ENCODE peak calls at places on chromosomes 11 and 22, in four cellular contexts. H is CD8-positive, alpha-beta T cell; X is GM06990; I is lower leg skin. N is an unnamed sample.

GRCh38 chr22:45240810-45241631 is at the start of gene KIAA0930:
- DNase-seq in H (peak), X (peak), I (peak), N (peak)

GRCh38 chr11:96388891-96389603 is 665 bp downstream of the CCDC82 start:
- DNase-seq in H (no peak), X (no peak), I (no peak), N (no peak)

GRCh38 chr11:85886089-85887056 is 31.2 kb downstream of the CCDC83 start:
- DNase-seq in H (no peak), X (no peak), I (no peak), N (no peak)

GRCh38 chr22:40714514-40714966 is 35.3 kb downstream of the MCHR1 start:
- DNase-seq in H (no peak), X (no peak), I (no peak), N (no peak)

GRCh38 chr11:131760191-131760951 is 390.0 kb downstream of the NTM start:
- DNase-seq in H (no peak), X (no peak), I (no peak), N (no peak)

GRCh38 chr11:68825603-68826002 is 16.1 kb downstream of the CPT1A start:
- DNase-seq in H (peak), X (no peak), I (no peak), N (no peak)

GRCh38 chr22:19559324-19559811 is 35.2 kb upstream of the CLDN5 start:
- DNase-seq in H (no peak), X (no peak), I (peak), N (no peak)

GRCh38 chr22:26893034-26893710 is 235.8 kb downstream of the MIAT start:
- DNase-seq in H (no peak), X (no peak), I (no peak), N (peak)

GRCh38 chr11:79439893-79440450 is 858 bp downstream of the TENM4 start:
- DNase-seq in H (no peak), X (peak), I (peak), N (no peak)

GRCh38 chr11:6611092-6612007 is 666 bp downstream of the TAF10 start:
- DNase-seq in H (peak), X (peak), I (peak), N (no peak)

GRCh38 chr11:3894128-3894731 is 38.8 kb downstream of the STIM1 start:
- DNase-seq in H (no peak), X (peak), I (no peak), N (no peak)

GRCh38 chr22:26642465-26643367 is 14.7 kb upstream of the MIAT start:
- DNase-seq in H (peak), X (peak), I (no peak), N (no peak)

GRCh38 chr11:131079036-131079435 is 162.8 kb upstream of the SNX19 start:
- DNase-seq in H (no peak), X (no peak), I (no peak), N (no peak)

GRCh38 chr11:1072116-1072820 is 2.4 kb upstream of the MUC2 start:
- DNase-seq in H (no peak), X (no peak), I (no peak), N (no peak)

GRCh38 chr11:2806351-2807058 is 79.1 kb downstream of the CDKN1C start:
- DNase-seq in H (no peak), X (no peak), I (peak), N (peak)

GRCh38 chr11:126440792-126441514 is 85.5 kb downstream of the ST3GAL4 start:
- DNase-seq in H (peak), X (peak), I (peak), N (peak)

GRCh38 chr11:130209128-130209932 is 49.7 kb downstream of the ST14 start:
- DNase-seq in H (no peak), X (no peak), I (peak), N (peak)

GRCh38 chr22:19596680-19597398 is 72.6 kb upstream of the CLDN5 start:
- DNase-seq in H (no peak), X (no peak), I (no peak), N (no peak)

GRCh38 chr11:129960216-129961214 is 42.1 kb downstream of the PRDM10 start:
- DNase-seq in H (no peak), X (peak), I (no peak), N (no peak)

GRCh38 chr11:64141081-64141783 is 24.7 kb downstream of the MACROD1 start:
- DNase-seq in H (no peak), X (no peak), I (no peak), N (no peak)

GRCh38 chr11:33471541-33471940 is 214.4 kb downstream of the HIPK3 start:
- DNase-seq in H (no peak), X (no peak), I (no peak), N (no peak)

GRCh38 chr22:50271011-50271394 is 823 bp upstream of the MAPK11 start:
- DNase-seq in H (no peak), X (no peak), I (no peak), N (no peak)

GRCh38 chr22:38614331-38615122 is 41.7 kb downstream of the FAM227A start:
- DNase-seq in H (no peak), X (peak), I (no peak), N (no peak)

GRCh38 chr11:119120639-119121007 is 757 bp upstream of the HINFP start:
- DNase-seq in H (no peak), X (no peak), I (no peak), N (no peak)

GRCh38 chr11:55481416-55481815 is 72.9 kb upstream of the OR4C15 start:
- DNase-seq in H (no peak), X (no peak), I (no peak), N (no peak)

GRCh38 chr22:19680911-19681862 is 33.1 kb upstream of the SEPTIN5 start:
- DNase-seq in H (no peak), X (no peak), I (no peak), N (no peak)

GRCh38 chr11:119108151-119108856 is 1.2 kb downstream of the C2CD2L start:
- DNase-seq in H (no peak), X (no peak), I (no peak), N (no peak)

GRCh38 chr11:78898376-78898775 is 323.7 kb upstream of the NARS2 start:
- DNase-seq in H (no peak), X (no peak), I (no peak), N (no peak)

GRCh38 chr11:100687032-100687629 is at the start of gene ARHGAP42:
- DNase-seq in H (no peak), X (peak), I (peak), N (peak)

GRCh38 chr11:82902086-82902485 is 550 bp downstream of the DDIAS start:
- DNase-seq in H (no peak), X (no peak), I (no peak), N (no peak)
- H3K4me3 ChIP-seq in H (peak), X (peak), I (no peak), N (no peak)

GRCh38 chr11:115848614-115849013 is 344.4 kb upstream of the CADM1 start:
- DNase-seq in H (no peak), X (no peak), I (no peak), N (no peak)
- TF ChIP-seq CTCF in H (no peak), X (no peak), I (no peak), N (no peak)

GRCh38 chr11:27234043-27234668 is 128.9 kb downstream of the CCDC34 start:
- DNase-seq in H (no peak), X (peak), I (no peak), N (peak)
- H3K4me3 ChIP-seq in H (no peak), X (no peak), I (no peak), N (no peak)

GRCh38 chr11:115148691-115149090 is 355.5 kb downstream of the CADM1 start:
- DNase-seq in H (no peak), X (no peak), I (no peak), N (no peak)

GRCh38 chr11:115153731-115154354 is 350.4 kb downstream of the CADM1 start:
- DNase-seq in H (no peak), X (no peak), I (no peak), N (no peak)

GRCh38 chr11:115148101-115148500 is 356.1 kb downstream of the CADM1 start:
- DNase-seq in H (no peak), X (no peak), I (no peak), N (no peak)

GRCh38 chr11:115153135-115153534 is 351.1 kb downstream of the CADM1 start:
- DNase-seq in H (no peak), X (no peak), I (no peak), N (no peak)

GRCh38 chr11:115151010-115151409 is 353.2 kb downstream of the CADM1 start:
- DNase-seq in H (no peak), X (no peak), I (no peak), N (no peak)
- TF ChIP-seq CTCF in H (no peak), X (no peak), I (no peak), N (no peak)